ENCODE peak calls at places on chromosomes 6 and 20, in nine cellular contexts. O is Calu3; B is NAMALWA; X is RPMI8226; S is activated gamma-delta T cell treated with Interleukin-2 at 50 U/mL for 16 hours; Q is COLO829; H is stimulated activated CD4-positive, alpha-beta T cell treated with anti-CD3 and anti-CD28 coated beads, Interleukin-12 subunit alpha, Interleukin-12 subunit beta, amount 100 ng/mL, for 4 hours; P is GM23248; M is foreskin fibroblast. N is an unnamed sample.

GRCh38 chr6:2957696-2958330 is 13.6 kb downstream of the SERPINB6 start:
- DNase-seq in O (no peak), B (no peak), X (no peak), S (no peak), Q (no peak), H (no peak), P (no peak), M (no peak), N (no peak)

GRCh38 chr6:2237001-2237400 is 8.4 kb downstream of the GMDS start:
- DNase-seq in O (no peak), B (no peak), X (no peak), S (no peak), Q (peak; percentile 72), H (no peak), P (peak; percentile 90), M (peak; percentile 87), N (no peak)

GRCh38 chr6:18632670-18633410 is 245.7 kb downstream of the RNF144B start:
- DNase-seq in O (no peak), B (no peak), X (no peak), S (no peak), Q (peak; percentile 58), H (no peak), P (peak; percentile 62), M (peak; percentile 21), N (no peak)

GRCh38 chr20:595330-596308 is 14.5 kb downstream of the TCF15 start:
- DNase-seq in O (no peak), B (peak; percentile 37), X (no peak), S (no peak), Q (no peak), H (no peak), P (no peak), M (no peak), N (no peak)

GRCh38 chr6:138105446-138105845 is 1.8 kb downstream of the PERP start:
- DNase-seq in O (peak; percentile 36), B (no peak), X (no peak), S (no peak), Q (no peak), H (no peak), P (no peak), M (no peak), N (no peak)

GRCh38 chr6:112431803-112432202 is 84.7 kb downstream of the RFPL4B start:
- DNase-seq in O (no peak), B (no peak), X (no peak), S (no peak), Q (no peak), H (no peak), P (no peak), M (no peak), N (no peak)

GRCh38 chr6:5099537-5099936 is 14.4 kb downstream of the PPP1R3G start:
- DNase-seq in O (no peak), B (no peak), X (no peak), S (no peak), Q (no peak), H (no peak), P (no peak), M (no peak), N (no peak)

GRCh38 chr6:151482290-151482689 is 11.5 kb upstream of the CCDC170 start:
- DNase-seq in O (no peak), B (no peak), X (peak; percentile 12), S (no peak), Q (no peak), H (no peak), P (peak; percentile 53), M (peak; percentile 55), N (no peak)

N was measured in substantia nigra.